ENCODE peak calls at places on chromosomes 5 and 9, in four cellular contexts. L is C1 segment of cervical spinal cord; F is cardiac fibroblast; N is stimulated activated CD8-positive, alpha-beta memory T cell treated with anti-CD3 and anti-CD28 coated beads, Interleukin-7, amount 100 ng/mL, for 24 hours. G is an unnamed sample.

GRCh38 chr9:116219686-116220085 is 66.1 kb downstream of the PAPPA start:
- DNase-seq in L (no peak), F (no peak), N (no peak), G (no peak)

GRCh38 chr9:99573883-99574282 is 247.8 kb upstream of the NR4A3 start:
- DNase-seq in L (no peak), F (no peak), N (no peak), G (no peak)

GRCh38 chr5:140293091-140293996 is 9.6 kb downstream of the PFDN1 start:
- DNase-seq in L (no peak), N (no peak), F (peak; percentile 75), G (no peak)

GRCh38 chr9:35341585-35341984 is 148.3 kb upstream of the RUSC2 start:
- DNase-seq in F (peak; percentile 81), L (no peak), N (no peak), G (peak; percentile 60)

GRCh38 chr5:177113566-177114424 is 19.8 kb upstream of the NSD1 start:
- DNase-seq in L (peak; percentile 69), F (peak; percentile 82), N (peak; percentile 63), G (peak; percentile 55)

GRCh38 chr5:135835766-135836165 is 1.3 kb downstream of the SLC25A48 start:
- DNase-seq in N (no peak), L (no peak), F (no peak), G (no peak)

GRCh38 chr9:122912671-122912963 is 506 bp downstream of the ZBTB6 start:
- DNase-seq in N (no peak), F (no peak), L (no peak), G (no peak)

GRCh38 chr5:56760723-56761122 is 54.6 kb upstream of the MAP3K1 start:
- DNase-seq in L (no peak), F (peak; percentile 14), N (no peak), G (no peak)

GRCh38 chr5:127290019-127290945 is at the start of gene MEGF10:
- DNase-seq in F (peak; percentile 65), L (peak; percentile 81), N (no peak), G (no peak)

GRCh38 chr5:147464211-147464610 is 45.7 kb downstream of the DPYSL3 start:
- DNase-seq in F (peak; percentile 77), L (no peak), N (no peak), G (no peak)

GRCh38 chr9:10366171-10366779 is 246.5 kb downstream of the PTPRD start:
- DNase-seq in L (no peak), F (peak; percentile 49), N (no peak), G (peak; percentile 9)

GRCh38 chr9:109709881-109710280 is 70.1 kb upstream of the PALM2AKAP2 start:
- DNase-seq in N (no peak), L (no peak), F (no peak), G (no peak)

GRCh38 chr5:80156156-80156555 is 99.7 kb downstream of the SERINC5 start:
- DNase-seq in F (peak; percentile 7), L (no peak), N (no peak), G (no peak)

GRCh38 chr9:86614871-86615849 is 260.9 kb upstream of the TUT7 start:
- DNase-seq in N (no peak), F (peak; percentile 52), L (no peak), G (peak; percentile 32)

GRCh38 chr9:5582835-5583195 is 46.1 kb upstream of the RIC1 start:
- DNase-seq in L (no peak), N (no peak), F (peak; percentile 87), G (peak; percentile 49)

GRCh38 chr5:147348046-147348445 is 113.2 kb downstream of the STK32A start:
- DNase-seq in F (peak; percentile 55), N (no peak), L (no peak), G (no peak)

GRCh38 chr5:57681942-57682341 is 199.3 kb upstream of the ACTBL2 start:
- DNase-seq in N (no peak), F (no peak), L (no peak), G (no peak)

GRCh38 chr5:20446121-20446520 is 458.1 kb upstream of the CDH18 start:
- DNase-seq in F (no peak), L (no peak), N (no peak), G (no peak)

GRCh38 chr9:91580136-91580535 is 156.5 kb upstream of the NFIL3 start:
- DNase-seq in L (no peak), F (peak; percentile 13), N (no peak), G (no peak)

GRCh38 chr5:143514915-143515314 is 111.4 kb upstream of the NR3C1 start:
- DNase-seq in F (no peak), N (no peak), L (no peak), G (peak; percentile 83)

GRCh38 chr5:78758169-78758839 is 109.7 kb upstream of the LHFPL2 start:
- DNase-seq in N (no peak), L (no peak), F (peak; percentile 43), G (peak; percentile 35)

GRCh38 chr5:127878174-127878750 is 175.1 kb downstream of the CCDC192 start:
- DNase-seq in N (no peak), L (no peak), F (peak; percentile 72), G (peak; percentile 27)

GRCh38 chr5:140881889-140882590 is at the start of gene PCDHA13:
- DNase-seq in N (no peak), L (no peak), F (peak; percentile 42), G (no peak)

GRCh38 chr5:130994496-130995253 is 170.4 kb downstream of the HINT1 start:
- DNase-seq in L (no peak), N (no peak), F (no peak), G (no peak)

GRCh38 chr5:16855475-16855874 is 80.6 kb downstream of the MYO10 start:
- DNase-seq in F (peak; percentile 74), L (no peak), N (no peak), G (no peak)